ENCODE peak calls at places on chromosomes 1 and 21, in eight cellular contexts. K is esophagus squamous epithelium, D is cardiac fibroblast, Z is AG04450, W is GM13976, B is brain microvascular endothelial cell, O is cardiac muscle cell, T is breast epithelium. I is an unnamed sample.

GRCh38 chr1:236685917-236686814 is at the start of gene ACTN2:
- DNase-seq in B (no peak), O (peak), K (no peak), W (peak), T (no peak), Z (no peak), D (no peak), I (peak)

GRCh38 chr1:36675931-36676562 is 193.3 kb upstream of the CSF3R start:
- DNase-seq in K (no peak), B (no peak), T (no peak), W (no peak), Z (no peak), O (no peak), D (no peak), I (no peak)

GRCh38 chr1:116847688-116848531 is 61.8 kb upstream of the PTGFRN start:
- DNase-seq in Z (no peak), B (peak), K (no peak), D (peak), T (no peak), O (no peak), W (peak), I (no peak)

GRCh38 chr1:82775402-82776000 is 974.8 kb downstream of the ADGRL2 start:
- DNase-seq in W (no peak), Z (no peak), D (peak), B (peak), T (no peak), K (no peak), O (peak), I (no peak)

GRCh38 chr1:102834688-102835320 is 273.5 kb downstream of the COL11A1 start:
- DNase-seq in O (no peak), Z (no peak), W (no peak), K (no peak), D (peak), B (peak), T (no peak), I (no peak)

GRCh38 chr1:16984717-16985116 is 4.3 kb upstream of the MFAP2 start:
- DNase-seq in D (peak), Z (peak), O (no peak), K (no peak), T (peak), W (no peak), B (peak), I (peak)

GRCh38 chr21:44574457-44575306 is 1.2 kb downstream of the KRTAP10-4 start:
- DNase-seq in D (no peak), B (no peak), W (no peak), O (no peak), T (no peak), Z (no peak), K (no peak), I (no peak)

GRCh38 chr1:230140221-230141001 is 73.4 kb downstream of the GALNT2 start:
- DNase-seq in Z (no peak), T (no peak), W (no peak), B (peak), O (no peak), D (peak), K (no peak), I (no peak)

GRCh38 chr1:51088474-51088873 is 13.6 kb upstream of the C1orf185 start:
- DNase-seq in T (no peak), D (peak), O (no peak), K (no peak), B (peak), W (no peak), Z (no peak), I (no peak)

GRCh38 chr1:13702425-13703127 is 2.6 kb downstream of the PRDM2 start:
- DNase-seq in B (no peak), K (no peak), W (peak), T (no peak), D (no peak), O (no peak), Z (no peak), I (no peak)

GRCh38 chr1:100556181-100556580 is 18.2 kb downstream of the GPR88 start:
- DNase-seq in B (no peak), O (no peak), D (no peak), Z (no peak), K (no peak), T (no peak), W (no peak), I (no peak)

GRCh38 chr21:45556302-45556644 is 14.0 kb upstream of the SLC19A1 start:
- DNase-seq in D (no peak), K (no peak), Z (no peak), T (no peak), W (no peak), B (no peak), O (no peak), I (no peak)

GRCh38 chr1:76782777-76783176 is 84.5 kb upstream of the ST6GALNAC5 start:
- DNase-seq in K (no peak), O (no peak), W (no peak), B (no peak), D (no peak), Z (no peak), T (no peak), I (no peak)

GRCh38 chr1:229887043-229887822 is 179.8 kb upstream of the GALNT2 start:
- DNase-seq in Z (no peak), W (no peak), K (no peak), T (no peak), D (no peak), O (no peak), B (no peak), I (no peak)

GRCh38 chr1:53324728-53325297 is 3.1 kb downstream of the LRP8 start:
- DNase-seq in O (no peak), K (no peak), Z (no peak), W (no peak), D (no peak), B (no peak), T (no peak), I (no peak)

GRCh38 chr1:109954180-109954579 is 30.4 kb upstream of the AHCYL1 start:
- DNase-seq in D (no peak), O (peak), K (no peak), Z (no peak), T (no peak), W (no peak), B (no peak), I (no peak)

GRCh38 chr1:40431385-40431784 is 18.9 kb upstream of the ZFP69B start:
- DNase-seq in D (no peak), W (no peak), T (no peak), K (no peak), Z (no peak), B (no peak), O (no peak), I (no peak)

GRCh38 chr1:69991644-69992043 is 213.7 kb downstream of the LRRC40 start:
- DNase-seq in B (peak), T (no peak), O (no peak), K (no peak), W (no peak), D (peak), Z (no peak), I (no peak)

GRCh38 chr1:172699111-172699510 is 40.2 kb downstream of the FASLG start:
- DNase-seq in W (no peak), T (no peak), Z (no peak), K (no peak), O (no peak), D (peak), B (peak), I (no peak)

GRCh38 chr21:42563261-42564045 is 49.8 kb downstream of the SLC37A1 start:
- DNase-seq in O (no peak), W (no peak), K (no peak), Z (no peak), B (no peak), T (peak), D (no peak), I (no peak)

GRCh38 chr1:53944469-53945182 is 873 bp downstream of the IFT25 start:
- DNase-seq in W (no peak), Z (no peak), D (peak), O (no peak), K (no peak), T (no peak), B (no peak), I (no peak)

GRCh38 chr1:105138445-105138821 is 1388.7 kb downstream of the AMY1C start:
- DNase-seq in O (no peak), W (no peak), B (no peak), T (no peak), D (peak), K (no peak), Z (no peak), I (no peak)

GRCh38 chr21:35198004-35198403 is 148.9 kb upstream of the RUNX1 start:
- DNase-seq in W (no peak), B (peak), K (no peak), O (no peak), T (no peak), D (peak), Z (peak), I (no peak)

GRCh38 chr21:44402323-44403105 is 49.1 kb downstream of the TRPM2 start:
- DNase-seq in O (no peak), B (no peak), W (peak), K (no peak), D (no peak), Z (no peak), T (no peak), I (no peak)

GRCh38 chr1:189787201-189787600 is 690.5 kb downstream of the BRINP3 start:
- DNase-seq in Z (no peak), B (no peak), O (peak), T (no peak), W (no peak), D (no peak), K (no peak), I (no peak)

GRCh38 chr1:217857061-217857460 is 225.9 kb downstream of the SPATA17 start:
- DNase-seq in O (peak), K (no peak), W (no peak), Z (no peak), B (no peak), T (no peak), D (no peak), I (no peak)

GRCh38 chr1:234479310-234479559 is 256 bp upstream of the TARBP1 start:
- DNase-seq in Z (no peak), D (no peak), O (no peak), T (no peak), K (no peak), W (no peak), B (no peak), I (no peak)

GRCh38 chr1:234478152-234478480 is 863 bp downstream of the TARBP1 start:
- DNase-seq in Z (no peak), T (no peak), W (peak), B (no peak), K (peak), D (peak), O (peak), I (peak)

GRCh38 chr1:234477373-234478151 is 1.4 kb downstream of the TARBP1 start:
- DNase-seq in B (no peak), Z (no peak), W (no peak), K (no peak), T (no peak), O (no peak), D (peak), I (no peak)

GRCh38 chr1:234479866-234480265 is 887 bp upstream of the TARBP1 start:
- DNase-seq in W (no peak), O (no peak), Z (no peak), K (no peak), T (no peak), D (no peak), B (no peak), I (no peak)

GRCh38 chr1:234478481-234479309 is at the start of gene TARBP1:
- DNase-seq in K (no peak), B (peak), Z (peak), D (peak), W (peak), O (peak), T (peak), I (peak)
- TF ChIP-seq CTCF in K (peak), B (peak), Z (peak), D (peak), W (peak), O (no peak), T (no peak), I (no peak)

DNA sequence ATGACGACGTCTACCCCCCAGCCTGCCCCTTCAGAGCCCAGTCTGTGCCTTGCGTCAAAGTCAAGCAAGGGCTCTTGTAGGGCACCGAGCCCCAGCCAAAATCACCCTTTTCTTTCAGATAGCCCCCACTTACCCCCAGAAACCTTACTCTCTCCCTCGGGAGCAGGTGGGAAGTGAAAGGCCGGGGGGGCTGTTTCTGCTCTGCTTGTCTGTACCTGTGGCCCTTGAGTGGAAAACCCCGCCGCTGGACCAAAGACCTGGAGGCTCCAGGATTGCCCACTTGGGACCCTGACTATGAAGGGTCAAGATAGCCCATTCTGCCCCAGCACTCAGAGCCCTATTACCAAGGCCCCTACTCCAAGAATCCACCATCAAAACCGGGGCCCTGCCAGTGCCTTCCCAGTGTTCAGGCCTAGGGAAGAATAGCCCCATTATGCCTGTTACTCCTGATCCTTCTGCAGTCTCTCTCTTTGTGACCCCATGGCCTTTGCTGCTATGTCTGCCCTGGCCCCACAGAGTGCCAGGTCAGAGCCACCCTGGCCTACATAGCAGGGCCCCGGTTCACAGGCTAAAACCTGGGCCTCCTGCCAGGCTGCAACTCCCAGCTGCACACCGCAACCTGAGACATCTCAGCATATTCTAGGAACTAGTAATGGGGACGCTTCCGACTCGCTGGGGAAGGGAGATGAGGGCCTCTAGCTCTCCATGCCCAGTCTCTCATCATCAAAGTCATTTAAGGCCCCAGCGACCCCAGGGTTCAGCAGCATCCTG is 22.2 kb upstream of the HPDL start:
- DNase-seq in W (no peak), O (peak), T (no peak), K (no peak), D (peak), Z (no peak), B (no peak), I (no peak)
- TF ChIP-seq CTCF in W (no peak), O (no peak), T (no peak), K (no peak), D (no peak), Z (no peak), B (no peak), I (no peak)

DNA sequence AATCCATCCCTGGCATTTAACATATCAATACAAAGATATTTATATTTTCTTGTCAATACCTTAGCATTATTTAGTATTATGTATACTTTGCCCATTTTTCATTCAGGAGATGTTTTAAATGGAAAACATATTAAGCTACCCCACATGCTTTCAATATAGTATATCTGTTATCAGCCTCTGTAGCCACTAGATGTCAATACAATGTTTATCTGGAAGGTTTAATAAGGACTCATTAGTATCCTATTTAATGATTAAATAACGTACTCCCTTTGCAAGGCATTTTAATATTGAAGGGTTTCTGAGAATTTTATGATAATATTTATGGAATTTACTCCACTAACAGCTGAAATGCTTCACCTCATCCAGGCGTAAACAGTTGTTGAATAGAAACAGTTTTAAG is 329.5 kb upstream of the ADGRL2 start:
- DNase-seq in K (no peak), W (no peak), D (no peak), B (no peak), Z (no peak), T (no peak), O (no peak), I (no peak)
- TF ChIP-seq CTCF in K (no peak), W (no peak), D (no peak), B (no peak), Z (no peak), T (no peak), O (no peak), I (no peak)

DNA sequence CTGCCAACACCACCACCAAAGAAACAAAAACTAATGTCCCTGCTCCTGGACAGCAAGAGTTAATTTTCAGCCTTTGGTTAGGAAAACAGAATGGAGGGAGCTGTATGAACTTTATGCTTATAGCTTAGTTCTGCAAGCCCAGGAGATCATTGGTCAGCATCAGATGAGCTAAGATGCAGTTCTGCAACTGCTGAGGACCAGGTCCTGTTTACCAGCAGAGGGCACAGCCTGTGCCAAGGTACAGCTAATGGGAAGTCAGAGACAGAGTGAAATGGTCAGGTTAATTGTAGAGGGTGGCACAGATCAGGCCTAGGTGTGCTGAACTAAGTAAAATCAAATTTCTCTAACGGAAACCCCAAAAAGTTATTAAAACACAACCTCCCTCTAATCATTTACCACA is 161.3 kb downstream of the ROR1 start:
- DNase-seq in B (no peak), K (no peak), Z (no peak), O (no peak), D (peak), T (no peak), W (no peak), I (no peak)
- TF ChIP-seq CTCF in B (peak), K (peak), Z (peak), O (peak), D (peak), T (peak), W (no peak), I (no peak)

GRCh38 chr1:10122926-10123325 is 87.4 kb upstream of the KIF1B start:
- DNase-seq in T (no peak), W (no peak), Z (peak), O (no peak), D (peak), K (no peak), B (peak), I (no peak)
- TF ChIP-seq CTCF in T (no peak), W (no peak), Z (no peak), O (no peak), D (no peak), K (no peak), B (no peak), I (no peak)

GRCh38 chr1:47785561-47786271 is 211.5 kb downstream of the TRABD2B start:
- DNase-seq in B (no peak), D (no peak), W (no peak), K (no peak), O (peak), Z (no peak), T (no peak), I (no peak)
- TF ChIP-seq CTCF in B (peak), D (no peak), W (no peak), K (peak), O (peak), Z (no peak), T (no peak), I (no peak)

I was measured in mesothelial cell of epicardium.